ENCODE peak calls at places on chromosomes 13 and 19, in four cellular contexts. N is esophagus squamous epithelium, W is tibial artery, K is epithelial cell of esophagus. D is an unnamed sample.

GRCh38 chr13:114099918-114100445 is 32.4 kb downstream of the RASA3 start:
- DNase-seq in N (no peak), W (no peak), K (peak; percentile 86), D (no peak)

GRCh38 chr19:9945319-9945966 is 9.1 kb upstream of the OLFM2 start:
- DNase-seq in N (no peak), W (peak; percentile 93), K (peak; percentile 70), D (no peak)

GRCh38 chr13:69213331-69213850 is 894.2 kb upstream of the ATXN8OS start:
- DNase-seq in N (no peak), W (no peak), K (no peak), D (no peak)

GRCh38 chr13:99659234-99659633 is 158.0 kb downstream of the TM9SF2 start:
- DNase-seq in N (no peak), W (no peak), K (no peak), D (no peak)

GRCh38 chr13:105969761-105970160 is 565.7 kb downstream of the EFNB2 start:
- DNase-seq in N (no peak), W (no peak), K (no peak), D (no peak)

GRCh38 chr19:2330632-2331284 is 2.3 kb downstream of the SPPL2B start:
- DNase-seq in N (no peak), W (no peak), K (no peak), D (no peak)

GRCh38 chr19:6412111-6412999 is 12.3 kb downstream of the KHSRP start:
- DNase-seq in N (no peak), W (no peak), K (peak; percentile 41), D (peak; percentile 50)

GRCh38 chr19:55437410-55437809 is 5.7 kb downstream of the SHISA7 start:
- DNase-seq in N (no peak), W (no peak), K (peak; percentile 74), D (peak; percentile 67)

GRCh38 chr13:102703721-102704035 is 8.8 kb upstream of the METTL21C start:
- DNase-seq in N (no peak), W (no peak), K (no peak), D (no peak)

GRCh38 chr13:26390203-26390602 is 136.3 kb downstream of the CDK8 start:
- DNase-seq in N (no peak), W (no peak), K (no peak), D (no peak)

GRCh38 chr13:41905600-41906254 is 55.2 kb downstream of the VWA8 start:
- DNase-seq in N (no peak), W (no peak), K (peak; percentile 68), D (no peak)

GRCh38 chr13:51222510-51223283 is 499 bp downstream of the FAM124A start:
- DNase-seq in N (no peak), W (no peak), K (no peak), D (no peak)

GRCh38 chr19:1441677-1442438 is 3.7 kb downstream of the RPS15 start:
- DNase-seq in N (no peak), W (no peak), K (no peak), D (no peak)

GRCh38 chr19:30516586-30516985 is 144.4 kb downstream of the ZNF536 start:
- DNase-seq in N (no peak), W (no peak), K (no peak), D (no peak)

GRCh38 chr19:38441660-38442348 is 8.3 kb downstream of the RYR1 start:
- DNase-seq in N (no peak), W (no peak), K (no peak), D (no peak)

GRCh38 chr13:107324416-107325204 is 756.7 kb upstream of the ARGLU1 start:
- DNase-seq in N (no peak), W (no peak), K (no peak), D (no peak)

GRCh38 chr13:30340367-30341184 is 33.2 kb upstream of the KATNAL1 start:
- DNase-seq in N (no peak), W (peak; percentile 81), K (peak; percentile 86), D (no peak)

GRCh38 chr19:32828643-32829344 is 40.8 kb downstream of the SLC7A9 start:
- DNase-seq in N (no peak), W (no peak), K (no peak), D (no peak)

GRCh38 chr19:3575949-3576673 is 3.4 kb downstream of the HMG20B start:
- DNase-seq in N (no peak), W (no peak), K (no peak), D (no peak)

GRCh38 chr19:38433268-38433733 is at the start of gene RYR1:
- DNase-seq in N (no peak), W (peak; percentile 71), K (peak; percentile 20), D (no peak)

GRCh38 chr19:49042177-49042576 is 1.5 kb upstream of the CGB5 start:
- DNase-seq in N (no peak), W (no peak), K (peak; percentile 69), D (no peak)

GRCh38 chr13:22053053-22053452 is 382.2 kb downstream of the FGF9 start:
- DNase-seq in N (no peak), W (no peak), K (no peak), D (no peak)

GRCh38 chr13:26806891-26807290 is 46.3 kb upstream of the GPR12 start:
- DNase-seq in N (no peak), W (no peak), K (peak; percentile 52), D (no peak)

GRCh38 chr19:5319516-5319915 is 21.1 kb downstream of the PTPRS start:
- DNase-seq in N (no peak), W (no peak), K (no peak), D (no peak)

GRCh38 chr19:55145241-55145640 is 3.8 kb downstream of the TNNT1 start:
- DNase-seq in N (no peak), W (no peak), K (no peak), D (no peak)

DNA sequence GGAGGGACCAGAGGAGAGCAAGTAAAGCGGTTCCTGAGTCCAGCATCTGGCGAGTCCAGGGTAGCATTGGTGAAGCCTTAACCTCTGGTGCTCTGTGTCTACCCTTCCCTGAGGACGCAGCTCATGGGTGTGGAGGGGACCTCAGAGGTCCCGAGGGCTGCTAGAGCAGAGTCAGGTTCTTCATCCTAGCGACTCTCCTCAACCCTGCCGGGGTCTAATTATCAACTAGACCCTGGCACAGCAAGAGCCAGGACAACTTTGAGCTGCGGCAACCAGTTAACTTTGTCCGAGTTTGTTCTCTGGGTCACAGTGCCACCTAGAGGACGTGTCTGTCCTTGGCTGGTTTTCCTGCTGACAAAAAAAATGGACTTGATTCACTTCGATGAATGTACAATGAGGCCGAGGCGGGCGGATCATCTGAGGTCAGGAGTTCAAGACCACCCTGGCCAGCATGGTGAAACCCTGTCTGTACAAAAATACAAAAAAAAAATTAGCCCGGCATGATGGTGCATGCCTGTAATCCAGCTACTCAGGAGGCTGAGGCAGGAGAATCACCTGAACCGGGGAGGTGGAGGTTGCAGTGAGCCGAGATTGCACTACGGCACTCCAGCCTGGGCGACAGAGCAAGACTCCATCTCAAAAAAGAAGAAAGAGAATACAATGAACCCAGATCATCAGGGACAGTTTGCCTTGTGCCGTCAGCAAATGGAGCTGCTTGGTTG is 24.9 kb downstream of the TSSK6 start:
- DNase-seq in N (no peak), W (peak; percentile 81), K (peak; percentile 83), D (peak; percentile 71)
- TF ChIP-seq CTCF in N (peak; percentile 78), W (peak; percentile 88), K (peak; percentile 81), D (peak; percentile 91)

GRCh38 chr13:65965496-65965895 is 1264.6 kb downstream of the PCDH9 start:
- DNase-seq in N (no peak), W (no peak), K (peak; percentile 68), D (no peak)

GRCh38 chr13:65964672-65965071 is 1265.5 kb downstream of the PCDH9 start:
- DNase-seq in N (no peak), W (no peak), K (peak; percentile 37), D (no peak)

GRCh38 chr13:65971541-65971940 is 1258.6 kb downstream of the PCDH9 start:
- DNase-seq in N (no peak), W (no peak), K (no peak), D (no peak)

DNA sequence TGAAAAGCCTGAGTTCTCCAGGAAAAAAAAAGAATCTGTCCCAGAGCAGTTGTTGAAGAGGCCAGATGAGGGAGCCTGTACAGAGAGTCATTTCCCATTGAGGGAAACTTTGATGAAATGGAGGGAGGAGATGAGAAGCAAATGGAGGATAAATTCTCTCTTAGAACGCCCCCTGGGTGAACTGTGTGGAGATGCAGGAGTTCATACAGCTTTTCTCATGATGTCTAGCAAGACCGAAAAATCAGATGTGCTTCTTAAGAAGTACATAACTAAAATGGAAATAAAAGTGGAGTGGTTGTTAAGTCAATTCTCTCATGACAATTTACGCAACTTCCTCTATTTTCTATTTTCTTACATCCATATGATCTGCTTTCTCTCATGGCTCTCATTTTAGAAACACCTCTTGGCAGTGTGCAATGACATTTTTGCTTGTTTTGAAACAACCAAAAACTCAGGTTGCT is 1263.1 kb downstream of the PCDH9 start:
- DNase-seq in N (no peak), W (no peak), K (peak; percentile 59), D (no peak)
- TF ChIP-seq CTCF in N (no peak), W (no peak), K (peak; percentile 48), D (peak; percentile 46)

DNA sequence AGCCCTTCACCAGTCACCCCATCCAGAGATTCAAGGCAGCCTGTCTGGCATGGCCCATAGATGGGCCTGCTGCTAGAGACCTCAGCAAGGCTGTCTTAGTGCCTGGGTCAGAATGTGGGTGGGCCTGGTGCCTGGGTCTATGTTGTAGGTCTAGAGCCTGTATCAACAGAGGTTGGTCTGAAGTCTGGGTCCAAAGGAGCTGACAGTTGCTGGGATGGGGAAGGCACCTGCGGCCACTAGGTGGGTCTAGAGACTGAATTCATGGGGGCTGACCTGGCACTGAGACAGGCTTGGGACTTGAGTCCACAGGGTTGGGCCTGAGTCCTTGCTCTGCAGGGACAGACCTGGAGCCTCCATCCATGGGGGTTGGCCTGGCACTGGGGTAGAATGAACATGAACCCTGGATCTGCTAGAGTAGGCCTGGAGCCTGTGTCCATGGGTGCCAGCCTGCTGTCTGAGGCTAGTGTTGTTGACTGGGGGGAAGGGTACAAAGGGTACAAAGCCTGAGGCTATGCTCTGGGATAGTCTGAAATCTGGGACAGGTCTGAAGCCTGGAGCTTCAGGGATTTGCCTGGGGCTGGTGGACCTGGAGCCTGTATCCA is 516.8 kb downstream of the OLFM4 start:
- DNase-seq in N (no peak), W (no peak), K (no peak), D (no peak)
- TF ChIP-seq CTCF in N (no peak), W (no peak), K (no peak), D (no peak)

DNA sequence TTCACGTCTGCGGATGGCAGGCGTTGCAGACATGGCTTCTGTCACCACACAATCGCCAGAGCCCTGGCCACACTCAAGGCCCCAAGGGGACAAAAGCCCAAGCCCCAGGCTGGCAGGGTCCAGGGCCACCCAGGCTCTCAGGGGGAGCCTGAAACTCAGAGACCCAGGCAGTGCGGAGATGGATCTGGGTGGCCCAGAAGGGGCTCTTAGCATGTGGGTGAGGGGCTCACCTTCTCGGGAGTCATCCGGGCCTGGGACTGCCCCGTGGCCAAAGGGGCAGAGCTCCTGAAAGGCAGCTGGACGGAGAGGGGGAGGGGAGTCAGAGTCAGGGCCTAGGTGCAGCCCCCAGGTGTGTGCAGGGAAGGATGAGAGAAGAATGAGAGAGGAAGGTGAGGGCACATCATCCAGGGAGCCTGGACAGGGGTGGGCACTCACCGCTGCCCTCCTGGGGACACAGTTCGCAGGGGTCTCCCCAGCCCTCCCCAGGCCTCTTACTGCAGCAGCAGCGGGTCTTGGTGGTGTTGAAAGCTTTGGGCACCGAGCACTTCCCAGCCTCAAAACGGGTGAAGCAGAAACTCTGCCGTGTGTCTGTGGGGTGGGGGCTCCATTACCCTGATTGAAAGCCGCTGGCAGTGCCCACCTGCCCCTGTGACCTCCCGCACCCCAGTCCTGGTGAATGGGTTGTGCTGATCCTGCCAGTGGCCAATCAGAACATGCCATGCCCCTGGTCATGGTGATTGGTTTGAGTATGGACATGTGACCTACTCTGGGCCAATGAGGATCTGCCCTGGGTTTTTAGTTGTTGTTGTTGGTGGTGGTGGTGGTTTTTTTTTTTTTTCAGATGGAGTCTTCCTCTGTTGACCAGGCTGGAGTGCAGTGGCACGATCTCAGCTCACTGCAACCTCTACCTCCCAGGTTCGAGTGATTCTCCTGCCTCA is 37.4 kb downstream of the CCL25 start:
- DNase-seq in N (no peak), W (no peak), K (no peak), D (no peak)
- TF ChIP-seq CTCF in N (no peak), W (no peak), K (no peak), D (no peak)

GRCh38 chr13:98142427-98143156 is at the start of gene FARP1:
- DNase-seq in N (no peak), W (peak; percentile 66), K (peak; percentile 80), D (peak; percentile 91)
- TF ChIP-seq CTCF in N (no peak), W (peak; percentile 63), K (peak; percentile 8), D (peak; percentile 51)

D was measured in progenitor cell of endocrine pancreas.